ENCODE peak calls at places on chromosomes 7 and 10, in seven cellular contexts. K is cardiac muscle cell, U is GM18507, X is GM23248, A is T-cell, G is thyroid gland, M is ureter. H is an unnamed sample.

GRCh38 chr10:101694674-101695403 is at the start of gene FBXW4:
- DNase-seq in U (peak), G (peak), A (peak), M (peak), X (peak), K (peak), H (peak)

GRCh38 chr7:143383642-143383957 is 2.5 kb downstream of the ZYX start:
- DNase-seq in M (no peak), X (peak), U (no peak), K (no peak), G (no peak), A (no peak), H (no peak)

GRCh38 chr7:96989859-96990317 is 15.5 kb upstream of the DLX6 start:
- DNase-seq in X (no peak), M (no peak), U (no peak), K (no peak), G (no peak), A (no peak), H (no peak)

GRCh38 chr10:23994459-23995046 is 214.4 kb upstream of the KIAA1217 start:
- DNase-seq in X (peak), U (peak), G (peak), A (no peak), M (peak), K (peak), H (no peak)

GRCh38 chr10:49135575-49136313 is 1.9 kb upstream of the FAM170B start:
- DNase-seq in G (peak), K (no peak), M (no peak), A (no peak), U (no peak), X (peak), H (no peak)

GRCh38 chr10:124521429-124521871 is 59.8 kb downstream of the LHPP start:
- DNase-seq in G (no peak), K (no peak), U (no peak), X (no peak), M (no peak), A (no peak), H (no peak)

GRCh38 chr7:84865560-84865959 is 321.3 kb downstream of the SEMA3D start:
- DNase-seq in A (no peak), K (no peak), M (no peak), G (no peak), X (no peak), U (no peak), H (no peak)

GRCh38 chr10:43671659-43672555 is 23.2 kb upstream of the ZNF32 start:
- DNase-seq in U (peak), G (peak), M (no peak), K (peak), X (peak), A (no peak), H (no peak)

GRCh38 chr7:130932667-130933432 is 198.8 kb upstream of the KLF14 start:
- DNase-seq in G (no peak), K (no peak), A (no peak), X (no peak), M (no peak), U (no peak), H (no peak)

GRCh38 chr7:127911968-127912511 is 119.2 kb downstream of the LRRC4 start:
- DNase-seq in A (no peak), G (no peak), K (no peak), X (no peak), M (no peak), U (no peak), H (no peak)

GRCh38 chr7:41648506-41648905 is 54.4 kb downstream of the INHBA start:
- DNase-seq in A (no peak), X (no peak), M (no peak), U (no peak), G (no peak), K (no peak), H (no peak)

GRCh38 chr10:77031531-77031930 is 606.1 kb downstream of the KCNMA1 start:
- DNase-seq in K (no peak), X (no peak), A (no peak), G (no peak), U (no peak), M (no peak), H (no peak)

GRCh38 chr7:80548790-80549530 is 37.1 kb upstream of the GNAT3 start:
- DNase-seq in X (peak), U (no peak), A (no peak), M (no peak), G (no peak), K (no peak), H (no peak)

GRCh38 chr7:88111136-88111748 is 108.6 kb downstream of the SRI start:
- DNase-seq in M (no peak), K (peak), U (peak), X (peak), A (no peak), G (no peak), H (peak)

GRCh38 chr10:130652544-130652943 is 516.4 kb downstream of the GLRX3 start:
- DNase-seq in K (no peak), X (peak), U (no peak), A (no peak), G (no peak), M (no peak), H (no peak)

GRCh38 chr10:3122486-3123205 is 49.9 kb downstream of the PITRM1 start:
- DNase-seq in A (no peak), G (no peak), K (no peak), X (peak), M (no peak), U (no peak), H (no peak)

GRCh38 chr7:36625247-36625646 is 99.0 kb downstream of the AOAH start:
- DNase-seq in G (no peak), A (no peak), K (no peak), U (no peak), M (no peak), X (no peak), H (no peak)

GRCh38 chr10:8365935-8366911 is 311.7 kb downstream of the GATA3 start:
- DNase-seq in K (no peak), U (no peak), G (no peak), M (no peak), X (peak), A (peak), H (no peak)

GRCh38 chr7:146116452-146117219 is at the start of gene CNTNAP2:
- DNase-seq in U (no peak), A (no peak), K (peak), M (no peak), X (peak), G (peak), H (no peak)

GRCh38 chr7:127365957-127366315 is 26.6 kb downstream of the ZNF800 start:
- DNase-seq in M (no peak), U (no peak), G (no peak), X (no peak), A (no peak), K (no peak), H (no peak)

GRCh38 chr7:66952343-66953043 is 31.5 kb downstream of the TMEM248 start:
- DNase-seq in X (peak), A (no peak), G (no peak), U (no peak), K (no peak), M (no peak), H (no peak)

GRCh38 chr7:142010952-142011548 is 15.4 kb downstream of the MGAM start:
- DNase-seq in G (no peak), K (no peak), M (no peak), X (no peak), U (no peak), A (no peak), H (no peak)

GRCh38 chr10:96306516-96306915 is 2.3 kb downstream of the DNTT start:
- DNase-seq in U (no peak), M (peak), K (no peak), A (peak), G (peak), X (no peak), H (no peak)

GRCh38 chr10:110507303-110507702 is 9.6 kb downstream of the DUSP5 start:
- DNase-seq in X (no peak), U (no peak), K (no peak), M (no peak), G (no peak), A (no peak), H (no peak)

GRCh38 chr7:4791101-4791737 is 15.8 kb downstream of the AP5Z1 start:
- DNase-seq in U (no peak), A (no peak), X (no peak), K (no peak), M (no peak), G (no peak), H (no peak)